ENCODE peak calls at places on chromosome 1, in six cellular contexts. X, L, Q, M, R and S are unnamed samples.

GRCh38 chr1:107626075-107626796 is 338.7 kb downstream of the VAV3 start:
- DNase-seq in X (no peak), L (no peak), Q (no peak), M (no peak), R (no peak), S (no peak)

GRCh38 chr1:97693601-97694000 is 227.2 kb downstream of the DPYD start:
- DNase-seq in X (no peak), L (no peak), Q (no peak), M (no peak), R (no peak), S (no peak)

GRCh38 chr1:209368864-209369598 is 214.5 kb upstream of the CAMK1G start:
- DNase-seq in X (no peak), L (no peak), Q (peak; percentile 65), M (no peak), R (no peak), S (no peak)

GRCh38 chr1:210400043-210400840 is 71.5 kb downstream of the HHAT start:
- DNase-seq in X (peak; percentile 58), L (peak; percentile 65), Q (peak; percentile 52), M (peak; percentile 38), R (no peak), S (peak; percentile 15)

GRCh38 chr1:208581252-208581651 is 337.1 kb upstream of the PLXNA2 start:
- DNase-seq in X (no peak), L (no peak), Q (no peak), M (no peak), R (no peak), S (no peak)

GRCh38 chr1:209823143-209824041 is 4.4 kb upstream of the UTP25 start:
- DNase-seq in X (no peak), L (peak; percentile 38), Q (no peak), M (no peak), R (no peak), S (no peak)

GRCh38 chr1:219582310-219582709 is 30.6 kb downstream of the ZC3H11B start:
- DNase-seq in X (no peak), L (no peak), Q (no peak), M (no peak), R (no peak), S (no peak)

GRCh38 chr1:214402583-214403216 is 121.7 kb downstream of the SMYD2 start:
- DNase-seq in X (peak; percentile 32), L (no peak), Q (no peak), M (no peak), R (no peak), S (no peak)

GRCh38 chr1:41475859-41476567 is 8.5 kb downstream of the EDN2 start:
- DNase-seq in X (no peak), L (no peak), Q (no peak), M (no peak), R (no peak), S (no peak)

GRCh38 chr1:227894831-227895451 is 52.8 kb downstream of the WNT9A start:
- DNase-seq in X (peak; percentile 15), L (no peak), Q (peak; percentile 13), M (peak; percentile 1), R (no peak), S (no peak)

GRCh38 chr1:172352435-172352834 is 68.0 kb upstream of the C1orf105 start:
- DNase-seq in X (no peak), L (no peak), Q (no peak), M (no peak), R (no peak), S (no peak)

GRCh38 chr1:1089731-1090423 is 15.8 kb upstream of the RNF223 start:
- DNase-seq in X (no peak), L (no peak), Q (no peak), M (peak; percentile 5), R (peak; percentile 74), S (no peak)

GRCh38 chr1:17892225-17892624 is 137.1 kb downstream of the ACTL8 start:
- DNase-seq in X (peak; percentile 89), L (no peak), Q (peak; percentile 70), M (no peak), R (peak; percentile 43), S (no peak)

GRCh38 chr1:82795503-82796149 is 994.9 kb downstream of the ADGRL2 start:
- DNase-seq in X (no peak), L (no peak), Q (no peak), M (no peak), R (no peak), S (no peak)

GRCh38 chr1:23478896-23479790 is 4.8 kb downstream of the ASAP3 start:
- DNase-seq in X (peak; percentile 86), L (peak; percentile 97), Q (peak; percentile 66), M (peak; percentile 38), R (no peak), S (no peak)

GRCh38 chr1:218664385-218665170 is 319.4 kb downstream of the TGFB2 start:
- DNase-seq in X (no peak), L (no peak), Q (no peak), M (no peak), R (no peak), S (no peak)

GRCh38 chr1:77794550-77794949 is 15.1 kb downstream of the MIGA1 start:
- DNase-seq in X (no peak), L (no peak), Q (no peak), M (no peak), R (no peak), S (no peak)

GRCh38 chr1:85062425-85063026 is 14.2 kb upstream of the MCOLN3 start:
- DNase-seq in X (no peak), L (no peak), Q (no peak), M (no peak), R (no peak), S (no peak)

GRCh38 chr1:21022279-21023040 is 154.2 kb downstream of the EIF4G3 start:
- DNase-seq in X (peak; percentile 56), L (peak; percentile 98), Q (peak; percentile 60), M (peak; percentile 63), R (no peak), S (peak; percentile 32)

GRCh38 chr1:25549273-25550154 is 6.1 kb downstream of the LDLRAP1 start:
- DNase-seq in X (peak; percentile 62), L (peak; percentile 53), Q (no peak), M (peak; percentile 92), R (peak; percentile 92), S (peak; percentile 94)

GRCh38 chr1:214234635-214235025 is 46.3 kb upstream of the SMYD2 start:
- DNase-seq in X (no peak), L (no peak), Q (no peak), M (no peak), R (no peak), S (no peak)

GRCh38 chr1:60160141-60160540 is 86.6 kb upstream of the C1orf87 start:
- DNase-seq in X (no peak), L (no peak), Q (no peak), M (no peak), R (no peak), S (no peak)

GRCh38 chr1:182996816-182997215 is 26.4 kb upstream of the LAMC1 start:
- DNase-seq in X (no peak), L (no peak), Q (no peak), M (no peak), R (no peak), S (no peak)

GRCh38 chr1:181390350-181391080 is 92.8 kb upstream of the CACNA1E start:
- DNase-seq in X (no peak), L (no peak), Q (no peak), M (no peak), R (no peak), S (no peak)

GRCh38 chr1:170545476-170545875 is 13.5 kb downstream of the GORAB start:
- DNase-seq in X (no peak), L (no peak), Q (no peak), M (no peak), R (no peak), S (no peak)

GRCh38 chr1:17259233-17259873 is 10.5 kb downstream of the PADI3 start:
- DNase-seq in X (no peak), L (no peak), Q (no peak), M (no peak), R (no peak), S (no peak)

GRCh38 chr1:16340673-16341072 is 11.6 kb downstream of the FBXO42 start:
- DNase-seq in X (no peak), L (no peak), Q (no peak), M (no peak), R (no peak), S (no peak)

GRCh38 chr1:47231314-47232186 is 475 bp downstream of the TAL1 start:
- DNase-seq in X (no peak), L (no peak), Q (no peak), M (no peak), R (no peak), S (no peak)
- TF ChIP-seq POLR2AphosphoS5 in X (peak; percentile 80), L (no peak), Q (peak; percentile 80), M (peak; percentile 97), R (peak; percentile 72), S (no peak)

GRCh38 chr1:230453377-230453776 is 27.2 kb upstream of the PGBD5 start:
- DNase-seq in X (no peak), L (no peak), Q (no peak), M (no peak), R (no peak), S (no peak)
- TF ChIP-seq POLR2A in X (no peak), L (no peak), Q (no peak), M (no peak), R (no peak), S (no peak)

GRCh38 chr1:160207751-160208150 is 2.6 kb downstream of the PEA15 start:
- DNase-seq in X (no peak), L (no peak), Q (no peak), M (no peak), R (no peak), S (no peak)

GRCh38 chr1:160205242-160205973 is at the start of gene PEA15:
- DNase-seq in X (peak; percentile 83), L (no peak), Q (peak; percentile 61), M (peak; percentile 83), R (peak; percentile 93), S (peak; percentile 84)

GRCh38 chr1:160207118-160207650 is 2.0 kb downstream of the PEA15 start:
- DNase-seq in X (no peak), L (no peak), Q (no peak), M (no peak), R (no peak), S (no peak)

GRCh38 chr1:160205974-160206369 is 788 bp downstream of the PEA15 start:
- DNase-seq in X (no peak), L (no peak), Q (peak; percentile 40), M (peak; percentile 47), R (peak; percentile 81), S (peak; percentile 56)

GRCh38 chr1:160206421-160207117 is 1.4 kb downstream of the PEA15 start:
- DNase-seq in X (no peak), L (no peak), Q (peak; percentile 38), M (no peak), R (no peak), S (no peak)
- TF ChIP-seq POLR2AphosphoS5 in X (no peak), L (no peak), Q (no peak), M (no peak), R (no peak), S (no peak)

GRCh38 chr1:155920717-155921116 is 9.6 kb upstream of the RIT1 start:
- DNase-seq in X (no peak), L (no peak), Q (no peak), M (no peak), R (no peak), S (no peak)
- TF ChIP-seq POLR2A in X (no peak), L (no peak), Q (no peak), M (no peak), R (no peak), S (no peak)